ENCODE peak calls at places on chromosomes 3 and 15, in ten cellular contexts. N is HCT116; Y is K562; Z is spleen; L is upper lobe of right lung; U is CD8-positive, alpha-beta memory T cell; T is pancreas; Q is colonic mucosa; F is SJSA1; D is fibroblast of lung. S is an unnamed sample. For H3K27me3, the result is how much of the 10 kb centered on the place peaks cover.

GRCh38 chr15:54618120-54618519 is 578.6 kb downstream of the RSL24D1 start:
- DNase-seq in L (no peak), Y (no peak), Z (no peak), Q (no peak), N (no peak), U (no peak), D (no peak), F (no peak), T (no peak), S (no peak)

GRCh38 chr3:111311709-111312235 is 230.2 kb upstream of the CD96 start:
- DNase-seq in Y (no peak), N (no peak), F (no peak), T (no peak), D (peak), Q (no peak), L (no peak), U (peak), Z (no peak), S (no peak)

GRCh38 chr3:111980716-111981456 is 2.1 kb downstream of the ABHD10 start:
- DNase-seq in Y (no peak), D (no peak), L (no peak), U (no peak), Q (no peak), T (no peak), F (no peak), N (no peak), Z (no peak), S (no peak)

GRCh38 chr3:26590919-26591318 is 31.7 kb upstream of the LRRC3B start:
- DNase-seq in D (no peak), L (no peak), U (no peak), N (no peak), T (no peak), F (no peak), Y (no peak), Z (no peak), Q (no peak), S (no peak)

GRCh38 chr3:108879915-108880314 is 57.3 kb downstream of the TRAT1 start:
- DNase-seq in F (no peak), T (no peak), Y (no peak), D (no peak), L (no peak), Z (no peak), N (no peak), Q (no peak), U (no peak), S (no peak)

GRCh38 chr3:73661262-73661661 is 36.5 kb upstream of the PDZRN3 start:
- DNase-seq in F (no peak), D (peak), Z (no peak), Q (no peak), U (no peak), Y (no peak), L (no peak), N (no peak), T (no peak), S (no peak)

GRCh38 chr15:90873998-90874605 is 5.7 kb downstream of the FURIN start:
- DNase-seq in Y (peak), U (no peak), Q (peak), T (peak), N (no peak), Z (peak), L (peak), F (no peak), D (peak), S (peak)

GRCh38 chr15:28919201-28919627 is 33.4 kb downstream of the APBA2 start:
- DNase-seq in Y (no peak), T (no peak), Q (no peak), D (no peak), U (peak), F (no peak), Z (peak), N (no peak), L (peak), S (no peak)

GRCh38 chr15:23073890-23074631 is 34.7 kb upstream of the TUBGCP5 start:
- DNase-seq in T (peak), D (no peak), Q (no peak), F (no peak), Y (no peak), N (no peak), L (peak), U (no peak), Z (no peak), S (no peak)

GRCh38 chr3:39141211-39141995 is 12.0 kb downstream of the CSRNP1 start:
- DNase-seq in Z (peak), Q (peak), Y (no peak), L (peak), D (peak), T (peak), U (no peak), F (no peak), N (no peak), S (peak)

GRCh38 chr3:41195970-41196369 is 3.3 kb upstream of the CTNNB1 start:
- DNase-seq in F (no peak), Z (no peak), Q (no peak), N (no peak), T (peak), L (no peak), U (no peak), Y (no peak), D (no peak), S (no peak)

GRCh38 chr15:45200799-45201556 is 13.2 kb upstream of the SHF start:
- DNase-seq in U (no peak), Q (peak), T (peak), D (peak), N (peak), Y (peak), L (peak), F (peak), Z (peak), S (peak)

GRCh38 chr15:41790756-41791546 is 16.7 kb downstream of the MAPKBP1 start:
- DNase-seq in F (peak), T (no peak), L (no peak), Q (no peak), N (peak), U (no peak), Z (no peak), D (peak), Y (no peak), S (no peak)
- H3K4me3 ChIP-seq in F (no peak), T (no peak), L (no peak), Q (no peak), N (peak), U (no peak), Z (no peak), D (no peak), Y (peak), S (no peak)

GRCh38 chr3:64441861-64442260 is 216.6 kb upstream of the PRICKLE2 start:
- DNase-seq in L (no peak), U (no peak), Z (no peak), Y (no peak), F (no peak), N (no peak), Q (no peak), T (peak), D (no peak), S (no peak)

GRCh38 chr3:64443553-64444331 is 218.5 kb upstream of the PRICKLE2 start:
- DNase-seq in N (no peak), F (peak), Z (no peak), L (no peak), D (peak), T (peak), Q (peak), U (no peak), Y (no peak), S (no peak)

GRCh38 chr3:64449026-64449425 is 223.8 kb upstream of the PRICKLE2 start:
- DNase-seq in U (no peak), D (peak), Z (no peak), N (no peak), Q (no peak), T (no peak), Y (no peak), L (no peak), F (no peak), S (no peak)

GRCh38 chr3:64444619-64445317 is 219.5 kb upstream of the PRICKLE2 start:
- DNase-seq in F (no peak), U (no peak), Y (no peak), N (no peak), D (no peak), Z (no peak), Q (peak), T (peak), L (peak), S (peak)

GRCh38 chr3:64445318-64446300 is 220.3 kb upstream of the PRICKLE2 start:
- DNase-seq in U (no peak), N (no peak), Z (no peak), Y (no peak), F (peak), T (peak), D (peak), Q (peak), L (peak), S (peak)
- H3K27me3 ChIP-seq in U (under half), N (half or more), Z (under half), Y (under half), F (under half), T (under half), D (under half), Q (under half), L (under half), S (under half)

DNA sequence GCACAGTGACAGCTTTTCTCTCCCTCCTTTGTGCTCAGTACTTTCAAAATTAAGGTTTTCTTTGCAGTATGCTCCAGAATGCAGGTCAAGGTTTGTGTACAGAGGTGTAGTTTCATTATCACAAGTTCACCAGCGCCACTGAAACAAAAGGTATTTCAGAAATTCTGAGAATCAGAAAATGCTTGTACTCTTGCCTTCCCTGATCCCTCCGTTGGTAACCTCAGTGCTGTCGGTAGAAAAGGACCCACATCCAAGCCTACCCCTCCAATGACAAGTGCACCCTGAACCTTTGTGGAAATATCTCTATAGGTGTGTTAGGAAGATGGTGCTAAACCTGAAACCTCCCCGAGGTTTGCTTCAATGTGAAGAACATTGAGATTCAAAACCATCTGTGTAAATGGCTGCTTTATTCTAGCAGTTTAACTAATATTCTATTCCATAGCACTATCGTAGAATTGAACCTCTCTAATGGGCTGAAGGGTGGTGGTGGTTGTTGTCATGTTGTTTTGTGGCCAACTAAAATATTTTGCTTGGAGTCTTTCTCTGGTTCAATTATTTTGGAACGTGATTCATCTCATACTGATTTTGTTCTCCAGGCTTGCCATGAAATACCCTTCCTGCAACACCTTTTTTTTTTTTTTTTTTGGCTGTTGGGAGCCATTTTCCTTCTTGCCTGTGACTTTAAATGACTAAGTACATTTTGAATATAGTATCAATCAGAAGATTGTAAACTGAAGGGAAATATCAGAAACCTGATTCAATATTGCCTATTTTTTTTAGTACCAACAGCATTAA is 20.7 kb downstream of the ZBTB38 start:
- DNase-seq in T (no peak), F (no peak), D (peak), L (no peak), U (no peak), N (no peak), Q (no peak), Z (no peak), Y (no peak), S (no peak)
- H3K4me3 ChIP-seq in T (no peak), F (no peak), D (peak), L (peak), U (peak), N (no peak), Q (no peak), Z (peak), Y (no peak), S (no peak)

GRCh38 chr3:124143047-124143446 is 151.1 kb upstream of the ROPN1 start:
- DNase-seq in D (no peak), T (no peak), F (no peak), Q (no peak), L (no peak), U (no peak), Y (no peak), N (no peak), Z (no peak), S (no peak)

GRCh38 chr3:124138148-124138547 is 146.2 kb upstream of the ROPN1 start:
- DNase-seq in N (no peak), Z (no peak), D (no peak), L (no peak), Q (no peak), F (no peak), Y (no peak), U (no peak), T (no peak), S (no peak)

GRCh38 chr3:124144035-124144814 is 152.3 kb upstream of the ROPN1 start:
- DNase-seq in N (no peak), L (no peak), D (no peak), F (no peak), Q (no peak), T (no peak), U (no peak), Y (no peak), Z (no peak), S (no peak)

GRCh38 chr3:124142389-124142970 is 150.6 kb upstream of the ROPN1 start:
- DNase-seq in D (peak), F (no peak), L (no peak), Y (no peak), Q (no peak), T (no peak), N (no peak), Z (no peak), U (no peak), S (no peak)

GRCh38 chr3:124140751-124141150 is 148.8 kb upstream of the ROPN1 start:
- DNase-seq in L (no peak), Y (no peak), D (peak), N (no peak), U (no peak), T (no peak), Z (no peak), Q (no peak), F (no peak), S (no peak)
- H3K27me3 ChIP-seq in L (under half), Y (under half), D (under half), N (half or more), U (under half), T (under half), Z (under half), Q (under half), F (under half), S (under half)

GRCh38 chr3:181699171-181699903 is 12.4 kb upstream of the SOX2 start:
- DNase-seq in F (no peak), Z (no peak), T (no peak), U (no peak), Q (no peak), D (peak), N (no peak), Y (no peak), L (no peak), S (no peak)

GRCh38 chr3:181703701-181704420 is 7.9 kb upstream of the SOX2 start:
- DNase-seq in Q (no peak), L (no peak), N (no peak), T (no peak), F (no peak), Y (no peak), D (no peak), Z (no peak), U (no peak), S (no peak)

GRCh38 chr3:181696641-181697230 is 15.0 kb upstream of the SOX2 start:
- DNase-seq in N (no peak), U (no peak), L (no peak), F (no peak), T (no peak), Z (no peak), Q (no peak), D (no peak), Y (no peak), S (no peak)

GRCh38 chr3:181698263-181698944 is 13.3 kb upstream of the SOX2 start:
- DNase-seq in U (no peak), N (no peak), Q (no peak), F (no peak), T (no peak), D (no peak), Y (no peak), L (no peak), Z (no peak), S (no peak)

GRCh38 chr3:181700168-181701087 is 11.3 kb upstream of the SOX2 start:
- DNase-seq in T (peak), F (peak), N (peak), L (no peak), D (peak), Q (peak), Z (no peak), Y (peak), U (no peak), S (peak)
- H3K4me3 ChIP-seq in T (no peak), F (peak), N (peak), L (no peak), D (no peak), Q (no peak), Z (peak), Y (no peak), U (peak), S (no peak)

DNA sequence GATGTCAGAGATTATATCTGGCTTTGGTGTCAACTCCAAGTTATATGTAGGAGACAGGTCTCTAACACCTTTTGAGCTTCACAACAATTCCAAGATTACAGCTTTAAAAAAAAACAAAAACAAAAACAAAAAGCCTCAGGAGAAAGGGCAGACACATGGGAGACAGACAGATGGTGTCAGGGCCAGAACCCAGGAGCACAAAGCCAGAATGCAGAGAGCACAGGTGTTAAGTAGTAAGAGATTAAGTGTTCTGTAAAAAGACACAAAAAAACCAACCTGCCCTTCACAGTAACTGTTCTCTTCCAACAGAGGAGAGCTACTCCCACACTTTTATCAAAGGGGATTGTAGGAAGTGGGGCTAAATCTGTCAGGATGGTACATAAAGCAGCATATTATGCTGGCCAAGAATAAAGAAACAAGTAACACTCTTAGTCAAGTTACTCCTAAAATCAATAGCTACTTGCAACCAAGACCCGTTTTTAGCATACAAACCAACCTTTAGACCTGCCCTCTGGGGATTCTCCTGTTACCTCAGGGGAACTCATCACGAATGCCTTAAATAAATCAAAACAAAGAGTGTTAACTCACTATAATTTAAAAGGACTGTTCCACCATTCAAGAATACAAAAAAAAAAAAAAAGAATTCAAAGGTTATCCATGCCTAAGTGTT is 5.9 kb downstream of the CPEB1 start:
- DNase-seq in T (peak), Z (no peak), L (no peak), U (no peak), D (no peak), F (no peak), Y (no peak), N (no peak), Q (no peak), S (no peak)
- H3K27me3 ChIP-seq in T (under half), Z (under half), L (under half), U (under half), D (under half), F (under half), Y (under half), N (half or more), Q (under half), S (under half)

DNA sequence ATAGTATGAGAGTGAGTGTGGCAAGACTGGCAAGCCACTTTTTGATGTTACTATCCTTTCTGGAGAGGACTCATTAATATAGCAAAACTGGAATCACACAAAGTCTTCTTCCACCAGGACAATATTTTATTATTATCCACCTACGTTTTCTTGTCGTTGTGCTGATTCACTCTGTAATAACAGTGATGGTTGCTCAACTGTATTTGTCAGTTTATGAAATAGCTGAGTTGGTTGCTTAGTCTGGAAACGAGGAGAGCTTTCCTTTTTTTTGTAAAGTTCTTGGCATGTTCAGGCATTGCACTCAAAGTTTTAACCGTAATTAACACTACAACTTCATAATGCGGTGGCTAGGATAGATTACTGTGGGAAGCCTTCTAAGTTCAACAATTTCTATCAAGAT is 131.2 kb downstream of the RAP2B start:
- DNase-seq in N (no peak), D (peak), F (no peak), Z (no peak), L (no peak), Y (no peak), T (no peak), Q (no peak), U (no peak), S (no peak)
- H3K4me3 ChIP-seq in N (no peak), D (no peak), F (no peak), Z (no peak), L (no peak), Y (no peak), T (no peak), Q (no peak), U (no peak), S (no peak)

DNA sequence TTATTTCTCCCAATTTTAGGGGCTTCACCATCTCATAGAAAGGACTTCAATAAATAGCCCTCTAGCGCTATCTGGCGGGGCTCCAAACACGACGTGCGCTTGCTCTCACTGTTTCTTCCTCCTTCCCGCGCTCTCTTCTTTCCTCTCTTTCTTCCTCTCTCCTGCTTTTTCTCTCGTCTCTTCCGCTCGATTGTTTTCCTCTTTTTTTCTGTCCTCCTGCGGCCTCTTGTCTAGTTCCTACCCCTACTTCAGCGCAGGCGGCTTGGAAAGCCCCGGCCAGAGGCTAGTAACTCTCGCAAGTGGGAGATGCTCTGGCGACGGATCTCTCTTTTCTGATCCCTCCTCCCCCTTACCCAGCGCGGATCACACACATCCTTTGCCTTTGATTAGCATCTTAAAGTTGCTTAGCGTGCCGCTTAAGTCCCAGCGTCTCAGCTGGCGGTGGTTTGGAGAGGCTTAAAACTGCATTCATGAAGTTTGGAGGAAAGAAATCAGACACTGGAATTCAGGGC is 6.2 kb upstream of the MEIS2 start:
- DNase-seq in D (peak), N (no peak), T (no peak), Q (no peak), U (no peak), F (no peak), Y (no peak), Z (peak), L (no peak), S (no peak)
- H3K27me3 ChIP-seq in D (under half), N (under half), T (under half), Q (half or more), U (half or more), F (under half), Y (under half), Z (under half), L (half or more), S (under half)

DNA sequence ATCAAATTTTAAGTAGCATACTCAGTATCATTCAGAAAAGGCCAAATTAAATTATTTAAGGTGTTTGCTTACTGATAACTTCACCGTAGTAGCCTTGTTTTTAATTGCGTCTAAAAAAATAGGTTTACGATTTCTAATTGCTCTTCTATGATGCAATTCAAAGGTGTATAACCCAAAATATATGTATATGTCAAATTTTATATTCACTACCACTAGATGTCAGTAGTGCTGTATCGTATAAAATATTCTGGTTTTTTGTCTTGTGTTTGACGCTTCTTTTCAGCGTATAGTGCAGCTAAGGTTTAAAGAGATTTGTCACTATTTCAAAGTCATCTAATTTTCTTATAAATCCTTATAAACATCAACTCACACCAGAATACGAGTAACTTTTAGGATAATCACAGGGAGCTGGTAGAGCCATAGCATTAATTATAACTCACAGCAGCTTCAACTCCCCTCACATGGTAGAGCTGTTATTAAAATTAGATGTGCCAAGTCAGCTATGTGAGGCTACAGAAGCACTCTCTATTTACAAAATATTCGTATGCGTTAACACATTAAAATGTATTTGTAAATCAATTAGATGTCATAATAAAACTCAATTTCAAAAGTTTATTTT is 3.5 kb downstream of the PFN2 start:
- DNase-seq in F (no peak), D (peak), T (no peak), U (peak), Q (no peak), Z (no peak), Y (peak), N (peak), L (no peak), S (peak)
- H3K4me3 ChIP-seq in F (no peak), D (peak), T (no peak), U (no peak), Q (no peak), Z (no peak), Y (no peak), N (no peak), L (no peak), S (no peak)